ENCODE peak calls at places on chromosomes 11 and 22, in ten cellular contexts. Q is adrenal gland; X is keratinocyte; W is spleen; F is CD8-positive, alpha-beta memory T cell; L is heart left ventricle; M is cardiac muscle cell; K is SK-N-SH; Z is body of pancreas; A is PC-3. S is an unnamed sample.

GRCh38 chr11:124633355-124633754 is 10.7 kb downstream of the TBRG1 start:
- DNase-seq in Q (no peak), X (no peak), W (no peak), F (no peak), L (no peak), M (peak; percentile 31), K (peak; percentile 22), Z (no peak), A (peak; percentile 52), S (no peak)

GRCh38 chr11:85170184-85170583 is 457.0 kb downstream of the DLG2 start:
- DNase-seq in Q (no peak), X (peak; percentile 5), W (no peak), F (no peak), L (no peak), M (no peak), K (no peak), Z (no peak), A (peak; percentile 98), S (no peak)

GRCh38 chr22:28514314-28514713 is 165.3 kb downstream of the TTC28 start:
- DNase-seq in Q (no peak), X (no peak), W (no peak), F (no peak), L (no peak), M (peak; percentile 16), K (no peak), Z (no peak), A (no peak), S (no peak)

GRCh38 chr22:23240639-23241389 is 60.5 kb downstream of the BCR start:
- DNase-seq in Q (no peak), X (no peak), W (no peak), F (no peak), L (no peak), M (no peak), K (peak; percentile 57), Z (no peak), A (peak; percentile 44), S (peak; percentile 66)

GRCh38 chr11:128424867-128425285 is 162.5 kb downstream of the ETS1 start:
- DNase-seq in Q (no peak), X (no peak), W (peak; percentile 74), F (no peak), L (peak; percentile 63), M (peak; percentile 70), K (peak; percentile 37), Z (peak; percentile 78), A (no peak), S (no peak)

GRCh38 chr22:27930246-27931060 is 11.4 kb upstream of the PITPNB start:
- DNase-seq in Q (no peak), X (peak; percentile 75), W (no peak), F (no peak), L (no peak), M (peak; percentile 12), K (no peak), Z (no peak), A (no peak), S (no peak)

GRCh38 chr22:49420651-49421050 is 407.0 kb downstream of the BRD1 start:
- DNase-seq in Q (no peak), X (no peak), W (no peak), F (no peak), L (no peak), M (no peak), K (no peak), Z (no peak), A (no peak), S (no peak)

GRCh38 chr11:126336646-126337045 is 18.8 kb upstream of the ST3GAL4 start:
- DNase-seq in Q (no peak), X (no peak), W (peak; percentile 79), F (no peak), L (no peak), M (peak; percentile 64), K (no peak), Z (no peak), A (no peak), S (no peak)

GRCh38 chr11:74739546-74740270 is 8.5 kb upstream of the CHRDL2 start:
- DNase-seq in Q (peak; percentile 37), X (no peak), W (no peak), F (peak; percentile 31), L (no peak), M (peak; percentile 79), K (peak; percentile 74), Z (peak; percentile 68), A (peak; percentile 90), S (peak; percentile 43)

GRCh38 chr11:11807811-11808210 is 34.0 kb upstream of the USP47 start:
- DNase-seq in Q (no peak), X (no peak), W (no peak), F (no peak), L (no peak), M (no peak), K (no peak), Z (no peak), A (no peak), S (no peak)

GRCh38 chr11:11814614-11815452 is 26.9 kb upstream of the USP47 start:
- DNase-seq in Q (no peak), X (no peak), W (no peak), F (no peak), L (no peak), M (no peak), K (no peak), Z (no peak), A (no peak), S (no peak)

GRCh38 chr11:11813288-11813962 is 28.3 kb upstream of the USP47 start:
- DNase-seq in Q (peak; percentile 79), X (no peak), W (no peak), F (no peak), L (peak; percentile 44), M (peak; percentile 87), K (no peak), Z (peak; percentile 59), A (peak; percentile 80), S (no peak)

GRCh38 chr11:11808992-11809583 is 32.7 kb upstream of the USP47 start:
- DNase-seq in Q (no peak), X (no peak), W (no peak), F (no peak), L (no peak), M (no peak), K (no peak), Z (no peak), A (no peak), S (no peak)

GRCh38 chr11:11810764-11811726 is 30.7 kb upstream of the USP47 start:
- DNase-seq in Q (no peak), X (no peak), W (no peak), F (no peak), L (peak; percentile 9), M (no peak), K (no peak), Z (no peak), A (no peak), S (no peak)
- H3K27ac ChIP-seq in Q (no peak overlapping the region), X (no peak overlapping the region), W (no peak overlapping the region), F (no peak overlapping the region), L (no peak overlapping the region), M (no peak overlapping the region), K (no peak overlapping the region), Z (no peak overlapping the region), A (no peak overlapping the region), S (no peak overlapping the region)

GRCh38 chr11:83572521-83572920 is 286.4 kb upstream of the CCDC90B start:
- DNase-seq in Q (no peak), X (no peak), W (no peak), F (no peak), L (no peak), M (no peak), K (no peak), Z (no peak), A (no peak), S (no peak)

GRCh38 chr11:83574516-83574915 is 288.3 kb upstream of the CCDC90B start:
- DNase-seq in Q (no peak), X (peak; percentile 41), W (no peak), F (no peak), L (no peak), M (no peak), K (no peak), Z (no peak), A (no peak), S (no peak)

GRCh38 chr11:83569134-83569805 is 283.1 kb upstream of the CCDC90B start:
- DNase-seq in Q (no peak), X (no peak), W (no peak), F (no peak), L (no peak), M (no peak), K (no peak), Z (no peak), A (no peak), S (no peak)

GRCh38 chr11:83571301-83571700 is 285.1 kb upstream of the CCDC90B start:
- DNase-seq in Q (no peak), X (no peak), W (no peak), F (no peak), L (no peak), M (peak; percentile 19), K (no peak), Z (no peak), A (no peak), S (no peak)

DNA sequence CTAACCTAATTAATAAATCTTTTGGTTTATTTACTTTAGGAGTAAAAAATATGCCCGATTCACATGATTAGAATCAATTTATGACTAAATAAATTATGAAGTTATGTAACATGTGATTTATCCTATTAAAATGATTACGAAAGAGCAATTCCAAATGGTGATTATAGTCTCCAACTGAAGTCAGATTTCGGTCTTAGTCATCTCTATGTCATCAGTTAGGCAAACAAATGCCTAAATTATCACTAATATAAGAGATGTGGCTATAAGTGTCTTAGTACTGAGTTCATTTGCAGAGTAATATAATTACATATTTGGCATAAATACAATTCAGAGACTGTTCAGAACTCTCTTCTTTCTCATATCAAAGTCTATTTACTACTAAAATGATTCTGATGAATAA is 286.9 kb upstream of the CCDC90B start:
- DNase-seq in Q (no peak), X (no peak), W (no peak), F (no peak), L (no peak), M (peak; percentile 19), K (no peak), Z (no peak), A (peak; percentile 52), S (no peak)
- H3K4me1 ChIP-seq in Q (no peaks in the 10 kb centered on the region), X (peaks cover 24% of the 10 kb centered on the region), W (no peaks in the 10 kb centered on the region), F (no peaks in the 10 kb centered on the region), L (no peaks in the 10 kb centered on the region), M (no peaks in the 10 kb centered on the region), K (peaks cover 3% of the 10 kb centered on the region), Z (peaks cover 9% of the 10 kb centered on the region), A (no peaks in the 10 kb centered on the region), S (no peaks in the 10 kb centered on the region)

DNA sequence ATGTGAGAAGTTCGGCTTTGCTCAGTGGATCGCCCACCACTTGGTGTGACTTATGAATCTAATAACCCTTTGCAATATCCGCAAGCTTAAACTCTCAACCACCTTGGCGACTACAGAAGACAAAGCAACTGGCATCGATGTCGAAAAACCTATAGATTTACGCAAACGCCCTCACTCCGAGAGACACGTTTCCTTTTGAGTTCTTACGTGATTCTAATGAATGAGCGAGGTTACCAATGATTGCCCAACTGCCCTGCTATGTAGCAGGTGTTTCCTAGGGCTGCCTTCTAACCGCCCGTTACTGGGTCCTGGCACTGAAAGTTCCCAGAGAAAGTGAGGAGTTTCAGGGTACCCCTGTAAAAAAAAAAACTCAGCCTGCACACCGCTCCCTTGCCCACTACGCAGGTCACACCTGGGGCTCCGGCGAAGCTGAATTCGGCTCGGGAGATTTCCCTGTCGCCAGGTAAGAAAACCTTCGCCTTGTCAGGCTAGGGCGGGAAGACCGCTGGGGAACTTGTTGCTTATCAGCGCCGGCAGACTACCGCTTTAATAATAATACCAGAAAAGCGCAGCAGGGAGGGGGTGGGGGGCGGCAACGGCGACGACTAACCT is 21.4 kb upstream of the BDNF start:
- DNase-seq in Q (no peak), X (no peak), W (no peak), F (no peak), L (no peak), M (no peak), K (no peak), Z (no peak), A (no peak), S (no peak)
- H3K27me3 ChIP-seq in Q (peaks cover 47% of the 10 kb centered on the region), X (peaks cover 62% of the 10 kb centered on the region), W (peaks cover 69% of the 10 kb centered on the region), F (peaks cover 20% of the 10 kb centered on the region), L (peaks cover 74% of the 10 kb centered on the region), M (peaks cover 100% of the 10 kb centered on the region), K (peaks cover 9% of the 10 kb centered on the region), Z (peaks cover 25% of the 10 kb centered on the region), A (no peaks in the 10 kb centered on the region), S (peaks cover 24% of the 10 kb centered on the region)

GRCh38 chr11:61578819-61579218 is 2.1 kb downstream of the SYT7 start:
- DNase-seq in Q (no peak), X (no peak), W (no peak), F (no peak), L (no peak), M (no peak), K (no peak), Z (no peak), A (no peak), S (no peak)
- H3K27ac ChIP-seq in Q (no peak overlapping the region), X (no peak overlapping the region), W (no peak overlapping the region), F (no peak overlapping the region), L (no peak overlapping the region), M (no peak overlapping the region), K (peak overlapping the region; percentile 7), Z (no peak overlapping the region), A (no peak overlapping the region), S (no peak overlapping the region)